ENCODE peak calls at places on chromosomes 2 and 18, in seven cellular contexts. B is GM12878, U is mammary epithelial cell, Q is uterus, M is ascending aorta, P is suprapubic skin, Y is transverse colon. T is an unnamed sample.

GRCh38 chr2:9748586-9748985 is 94.7 kb upstream of the TAF1B start:
- DNase-seq in B (no peak), U (peak; percentile 70), Q (no peak), M (no peak), P (no peak), Y (peak; percentile 54), T (no peak)

GRCh38 chr2:128260239-128261138 is 58.2 kb downstream of the HS6ST1 start:
- DNase-seq in B (no peak), U (peak; percentile 76), Q (no peak), M (peak; percentile 86), P (peak; percentile 68), Y (no peak), T (peak; percentile 82)

GRCh38 chr2:122011493-122012270 is 256.2 kb downstream of the TSN start:
- DNase-seq in B (no peak), U (no peak), Q (no peak), M (no peak), P (no peak), Y (no peak), T (no peak)

GRCh38 chr2:60054571-60055340 is 498.7 kb downstream of the BCL11A start:
- DNase-seq in B (no peak), U (no peak), Q (no peak), M (no peak), P (no peak), Y (no peak), T (peak; percentile 19)

GRCh38 chr18:48780151-48781001 is 170.4 kb downstream of the SMAD7 start:
- DNase-seq in B (no peak), U (no peak), Q (peak; percentile 41), M (peak; percentile 80), P (no peak), Y (no peak), T (peak; percentile 85)

GRCh38 chr2:99066075-99066557 is 75.4 kb upstream of the C2orf15 start:
- DNase-seq in B (peak; percentile 47), U (peak; percentile 49), Q (no peak), M (no peak), P (no peak), Y (no peak), T (no peak)

GRCh38 chr2:101699939-101700442 is 2.5 kb downstream of the MAP4K4 start:
- DNase-seq in B (no peak), U (peak; percentile 43), Q (no peak), M (no peak), P (no peak), Y (no peak), T (no peak)

GRCh38 chr2:3447789-3448317 is 68.4 kb downstream of the TRAPPC12 start:
- DNase-seq in B (no peak), U (no peak), Q (no peak), M (no peak), P (no peak), Y (no peak), T (no peak)

GRCh38 chr2:17518212-17519154 is at the start of gene RAD51AP2:
- DNase-seq in B (peak; percentile 40), U (peak; percentile 86), Q (peak; percentile 91), M (peak; percentile 86), P (peak; percentile 89), Y (peak; percentile 81), T (peak; percentile 94)

GRCh38 chr2:240392084-240392947 is 43.1 kb upstream of the GPC1 start:
- DNase-seq in B (no peak), U (no peak), Q (peak; percentile 10), M (peak; percentile 59), P (peak; percentile 49), Y (peak; percentile 6), T (peak; percentile 10)

GRCh38 chr18:56221195-56222065 is 417.0 kb downstream of the TXNL1 start:
- DNase-seq in B (no peak), U (peak; percentile 43), Q (no peak), M (no peak), P (no peak), Y (no peak), T (no peak)

GRCh38 chr2:107657049-107657448 is 169.6 kb upstream of the RGPD4 start:
- DNase-seq in B (no peak), U (no peak), Q (no peak), M (no peak), P (no peak), Y (no peak), T (no peak)

GRCh38 chr2:192499476-192499875 is 304.7 kb upstream of the TMEFF2 start:
- DNase-seq in B (no peak), U (peak; percentile 51), Q (no peak), M (no peak), P (no peak), Y (no peak), T (no peak)

GRCh38 chr2:105432749-105433148 is 33.9 kb upstream of the FHL2 start:
- DNase-seq in B (no peak), U (peak; percentile 41), Q (no peak), M (no peak), P (no peak), Y (no peak), T (no peak)

DNA sequence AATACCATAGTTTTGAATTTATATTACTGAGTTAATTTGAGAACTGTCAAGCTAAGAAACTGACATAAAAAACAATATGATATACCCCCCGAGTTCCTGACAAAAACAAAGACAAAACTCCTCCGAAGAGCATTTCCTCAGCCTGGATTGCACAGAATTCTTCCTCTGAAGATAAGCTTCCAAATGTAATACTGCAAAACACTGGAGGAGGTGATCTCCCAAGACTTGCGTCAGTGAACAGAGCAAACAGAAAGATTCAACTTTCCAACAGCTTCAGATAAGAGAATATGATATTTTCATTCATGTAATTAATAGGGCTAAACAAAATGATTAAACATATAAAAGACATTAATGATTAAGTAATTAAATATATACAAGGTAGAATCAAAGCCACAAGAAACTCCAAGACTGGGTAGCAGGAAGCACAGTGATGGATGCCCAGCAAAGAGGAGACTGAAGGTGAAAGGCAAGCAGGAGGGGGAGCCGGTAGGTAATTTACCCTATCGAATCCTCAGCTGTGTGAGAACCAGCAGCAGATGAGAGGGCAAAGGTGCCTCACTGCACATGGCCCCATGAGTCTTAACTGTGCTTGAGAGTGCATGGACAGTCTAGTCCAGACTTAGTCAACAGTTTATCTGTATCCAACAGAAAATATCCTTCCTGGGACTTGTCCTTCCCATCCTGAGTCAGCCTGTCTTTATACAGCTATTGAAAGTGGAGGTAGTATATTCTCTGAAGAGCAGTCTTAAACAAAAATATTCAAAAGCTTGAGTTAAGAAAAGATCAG is 18.3 kb upstream of the SERPINB3 start:
- DNase-seq in B (no peak), U (no peak), Q (no peak), M (no peak), P (no peak), Y (no peak), T (no peak)
- H3K27ac ChIP-seq in B (no peak overlapping the region), U (no peak overlapping the region), Q (no peak overlapping the region), M (no peak overlapping the region), P (no peak overlapping the region), Y (no peak overlapping the region), T (no peak overlapping the region)

GRCh38 chr2:55408098-55408882 is 11.4 kb downstream of the CCDC88A start:
- DNase-seq in B (no peak), U (peak; percentile 67), Q (no peak), M (no peak), P (no peak), Y (no peak), T (no peak)
- H3K4me3 ChIP-seq in B (no peak overlapping the region), U (peak overlapping the region; percentile 11), Q (no peak overlapping the region), M (no peak overlapping the region), P (no peak overlapping the region), Y (no peak overlapping the region), T (no peak overlapping the region)

DNA sequence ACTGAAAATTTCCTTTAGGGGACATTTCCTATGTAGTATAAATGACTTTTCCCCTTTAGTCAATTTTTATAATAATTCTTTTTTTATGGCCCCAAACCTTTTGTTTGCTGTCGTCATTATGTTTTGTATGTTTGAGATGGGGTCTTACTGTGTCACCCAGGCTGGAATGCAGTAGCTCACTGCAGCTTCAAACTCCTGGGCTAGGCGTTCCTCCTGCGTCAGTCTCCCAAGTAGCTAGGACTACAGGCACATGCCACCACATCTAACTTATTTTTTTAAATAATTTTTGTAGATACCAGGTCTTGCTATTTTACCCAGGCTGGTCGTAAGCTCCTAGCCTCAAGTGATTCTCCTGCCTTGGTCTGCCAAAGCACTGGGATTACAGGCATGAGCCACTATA is 30.8 kb upstream of the GALM start:
- DNase-seq in B (no peak), U (no peak), Q (no peak), M (peak; percentile 9), P (no peak), Y (no peak), T (no peak)
- H3K9me3 ChIP-seq in B (no peaks in the 10 kb centered on the region), U (no peaks in the 10 kb centered on the region), Q (no peaks in the 10 kb centered on the region), M (no peaks in the 10 kb centered on the region), P (no peaks in the 10 kb centered on the region), Y (no peaks in the 10 kb centered on the region), T (no peaks in the 10 kb centered on the region)

GRCh38 chr2:113077921-113078320 is 10.2 kb downstream of the IL1F10 start:
- DNase-seq in B (no peak), U (peak; percentile 96), Q (no peak), M (no peak), P (no peak), Y (no peak), T (no peak)
- H3K27ac ChIP-seq in B (no peak overlapping the region), U (peak overlapping the region; percentile 98), Q (no peak overlapping the region), M (no peak overlapping the region), P (peak overlapping the region; percentile 20), Y (no peak overlapping the region), T (no peak overlapping the region)

DNA sequence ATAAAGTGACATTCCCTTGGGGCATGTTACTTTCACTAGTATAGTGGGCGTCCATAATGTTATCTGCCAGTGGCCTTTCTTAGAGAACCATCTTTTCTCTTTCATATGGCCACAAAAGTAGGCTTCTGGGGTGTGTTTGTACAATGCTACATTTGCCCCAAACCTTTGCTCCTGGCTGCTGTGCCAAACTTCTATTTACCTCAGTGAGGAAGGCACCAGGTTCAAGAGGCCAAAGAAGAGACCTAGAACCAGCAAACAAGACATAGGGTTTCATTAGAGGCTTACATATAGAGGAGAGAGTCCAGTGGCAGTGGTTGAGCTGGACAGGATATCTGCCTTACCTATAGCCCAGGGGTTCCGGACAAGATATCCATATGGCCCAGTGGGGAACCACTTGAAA is 48.5 kb downstream of the CPO start:
- DNase-seq in B (no peak), U (no peak), Q (no peak), M (no peak), P (no peak), Y (no peak), T (no peak)
- H3K4me3 ChIP-seq in B (no peak overlapping the region), U (no peak overlapping the region), Q (no peak overlapping the region), M (no peak overlapping the region), P (no peak overlapping the region), Y (no peak overlapping the region), T (no peak overlapping the region)

DNA sequence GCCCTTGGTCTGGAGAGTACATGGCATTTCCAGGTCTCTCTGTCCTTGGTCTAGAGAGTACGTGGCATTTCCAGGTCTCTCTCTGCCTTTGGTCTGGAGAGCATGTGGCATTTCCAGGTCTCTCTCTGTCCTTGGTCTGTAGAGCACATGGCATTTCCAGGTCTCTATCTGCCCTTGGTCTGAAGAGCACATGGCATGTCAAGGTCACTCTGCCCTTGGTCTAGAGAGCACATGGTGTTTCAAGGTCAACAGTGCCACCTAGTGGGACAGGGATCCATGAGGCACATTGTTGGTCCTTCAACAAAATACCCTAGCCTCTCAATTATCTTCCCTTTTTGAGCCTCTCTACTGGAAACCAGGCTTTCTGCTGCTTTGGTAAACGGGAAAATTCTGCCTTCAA is 250.2 kb downstream of the OTX1 start:
- DNase-seq in B (no peak), U (no peak), Q (no peak), M (no peak), P (no peak), Y (no peak), T (no peak)
- H3K9me3 ChIP-seq in B (peaks cover 18% of the 10 kb centered on the region), U (peaks cover 16% of the 10 kb centered on the region), Q (no peaks in the 10 kb centered on the region), M (peaks cover 70% of the 10 kb centered on the region), P (peaks cover 26% of the 10 kb centered on the region), Y (peaks cover 35% of the 10 kb centered on the region), T (peaks cover 5% of the 10 kb centered on the region)

T was measured in right cardiac atrium.